ENCODE peak calls at places on chromosomes 12 and 14, in five cellular contexts. I, C, X, B and V are unnamed samples.

GRCh38 chr14:25303934-25304333 is 254.0 kb upstream of the STXBP6 start:
- DNase-seq in C (no peak), I (no peak), B (no peak), X (no peak), V (no peak)

GRCh38 chr12:89376844-89377243 is 24.5 kb upstream of the DUSP6 start:
- DNase-seq in X (no peak), I (no peak), C (no peak), B (no peak), V (no peak)

GRCh38 chr12:12612403-12612802 is 727 bp downstream of the CREBL2 start:
- DNase-seq in X (peak), I (no peak), C (no peak), B (no peak), V (peak)

GRCh38 chr12:98352218-98352811 is 163.1 kb upstream of the TMPO start:
- DNase-seq in C (no peak), X (no peak), B (no peak), I (peak), V (no peak)

GRCh38 chr12:33617218-33617617 is 177.6 kb upstream of the SYT10 start:
- DNase-seq in X (no peak), I (no peak), B (no peak), C (no peak), V (no peak)

GRCh38 chr14:36975834-36976233 is 196.6 kb downstream of the SLC25A21 start:
- DNase-seq in C (no peak), B (no peak), X (no peak), I (no peak), V (no peak)

GRCh38 chr14:89750909-89751502 is 203.5 kb downstream of the EFCAB11 start:
- DNase-seq in C (no peak), I (no peak), X (no peak), B (no peak), V (no peak)

GRCh38 chr12:124829008-124829707 is 34.5 kb downstream of the SCARB1 start:
- DNase-seq in B (no peak), X (no peak), C (no peak), I (peak), V (no peak)

GRCh38 chr12:95506707-95507523 is 33.0 kb downstream of the METAP2 start:
- DNase-seq in C (no peak), X (no peak), I (no peak), B (no peak), V (no peak)

GRCh38 chr12:105775351-105775750 is 363.4 kb downstream of the NUAK1 start:
- DNase-seq in I (no peak), X (no peak), B (no peak), C (no peak), V (no peak)